ENCODE peak calls at places on chromosomes 11 and 22, in eight cellular contexts. P is HAP-1, Y is right lobe of liver, W is neuronal stem cell, U is PC-3, L is breast epithelium, N is colonic mucosa, J is pancreas. D is an unnamed sample. For H3K4me1, the result is how much of the 10 kb centered on the place peaks cover.

GRCh38 chr11:130588471-130588870 is 140.0 kb downstream of the ADAMTS15 start:
- DNase-seq in P (no peak), Y (no peak), W (no peak), U (peak), L (no peak), N (no peak), J (no peak), D (no peak)

GRCh38 chr11:105202844-105203548 is 63.4 kb upstream of the CARD18 start:
- DNase-seq in P (no peak), Y (no peak), W (no peak), U (peak), L (no peak), N (peak), J (no peak), D (no peak)

GRCh38 chr11:118406599-118407166 is 5.3 kb downstream of the ATP5MG start:
- DNase-seq in P (no peak), Y (no peak), W (no peak), U (no peak), L (no peak), N (no peak), J (no peak), D (peak)

GRCh38 chr22:50481440-50482106 is at the start of gene ADM2:
- DNase-seq in P (peak), Y (peak), W (peak), U (no peak), L (no peak), N (peak), J (peak), D (no peak)

GRCh38 chr11:66862559-66863037 is 5.7 kb downstream of the LRFN4 start:
- DNase-seq in P (no peak), Y (no peak), W (no peak), U (no peak), L (no peak), N (no peak), J (no peak), D (no peak)

GRCh38 chr11:96227244-96227643 is 115.8 kb downstream of the MAML2 start:
- DNase-seq in P (no peak), Y (no peak), W (no peak), U (no peak), L (no peak), N (no peak), J (no peak), D (no peak)

GRCh38 chr11:61564936-61565696 is 15.8 kb downstream of the SYT7 start:
- DNase-seq in P (no peak), Y (no peak), W (no peak), U (no peak), L (no peak), N (no peak), J (peak), D (no peak)

GRCh38 chr22:36383110-36383581 is 4.6 kb downstream of the MYH9 start:
- DNase-seq in P (no peak), Y (no peak), W (no peak), U (peak), L (peak), N (no peak), J (no peak), D (peak)

GRCh38 chr11:46332568-46333128 is 14.6 kb upstream of the DGKZ start:
- DNase-seq in P (no peak), Y (no peak), W (no peak), U (no peak), L (no peak), N (no peak), J (no peak), D (no peak)

GRCh38 chr22:30327864-30328345 is 1.2 kb upstream of the TBC1D10A start:
- DNase-seq in P (no peak), Y (no peak), W (no peak), U (peak), L (no peak), N (peak), J (no peak), D (no peak)

GRCh38 chr11:20355221-20356219 is 8.0 kb upstream of the HTATIP2 start:
- DNase-seq in P (peak), Y (no peak), W (no peak), U (peak), L (no peak), N (peak), J (no peak), D (peak)

GRCh38 chr22:43516996-43517635 is 105.3 kb downstream of the MPPED1 start:
- DNase-seq in P (no peak), Y (no peak), W (no peak), U (no peak), L (no peak), N (no peak), J (no peak), D (no peak)
- H3K4me1 ChIP-seq in P (under half), Y (under half), W (under half), U (under half), L (under half), N (under half), J (under half), D (under half)

DNA sequence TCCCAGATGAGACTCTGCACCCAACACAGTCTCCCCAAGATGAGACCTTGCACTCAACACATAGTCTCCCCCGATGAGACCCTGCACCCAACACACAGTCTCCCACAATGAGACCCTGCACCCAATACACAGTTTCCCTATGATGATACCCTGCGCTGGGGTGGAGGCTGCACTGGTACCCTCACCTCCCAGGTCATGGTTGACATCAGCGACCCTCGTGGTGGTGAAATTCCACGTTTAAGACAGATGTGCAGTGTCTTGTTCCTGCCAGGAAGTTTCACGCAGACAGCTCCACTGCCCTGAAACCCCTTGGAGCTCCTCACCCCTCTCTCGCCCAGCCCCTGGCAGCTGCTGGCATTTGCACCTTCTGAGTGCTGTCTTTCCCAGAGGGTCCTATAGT is 9.5 kb downstream of the MUC5AC start:
- DNase-seq in P (no peak), Y (no peak), W (no peak), U (no peak), L (no peak), N (no peak), J (no peak), D (no peak)
- H3K4me1 ChIP-seq in P (under half), Y (under half), W (under half), U (under half), L (under half), N (under half), J (under half), D (under half)

GRCh38 chr11:112051768-112052167 is 22.0 kb downstream of the PIH1D2 start:
- DNase-seq in P (no peak), Y (no peak), W (no peak), U (no peak), L (no peak), N (no peak), J (no peak), D (no peak)
- H3K4me1 ChIP-seq in P (under half), Y (under half), W (under half), U (under half), L (under half), N (under half), J (under half), D (under half)

GRCh38 chr11:57309106-57310059 is 15.4 kb downstream of the TNKS1BP1 start:
- DNase-seq in P (no peak), Y (no peak), W (no peak), U (no peak), L (no peak), N (no peak), J (no peak), D (no peak)
- H3K4me1 ChIP-seq in P (under half), Y (under half), W (under half), U (half or more), L (under half), N (under half), J (half or more), D (under half)

GRCh38 chr11:119693253-119693815 is 35.7 kb downstream of the NECTIN1 start:
- DNase-seq in P (no peak), Y (no peak), W (no peak), U (no peak), L (no peak), N (no peak), J (peak), D (no peak)

GRCh38 chr11:119691020-119691666 is 37.9 kb downstream of the NECTIN1 start:
- DNase-seq in P (no peak), Y (no peak), W (no peak), U (no peak), L (no peak), N (no peak), J (no peak), D (no peak)

GRCh38 chr11:119692547-119692834 is 36.5 kb downstream of the NECTIN1 start:
- DNase-seq in P (no peak), Y (no peak), W (no peak), U (no peak), L (no peak), N (no peak), J (no peak), D (no peak)

GRCh38 chr11:119694334-119694733 is 34.7 kb downstream of the NECTIN1 start:
- DNase-seq in P (no peak), Y (peak), W (no peak), U (no peak), L (no peak), N (peak), J (peak), D (no peak)

GRCh38 chr11:119691701-119692546 is 37.1 kb downstream of the NECTIN1 start:
- DNase-seq in P (no peak), Y (no peak), W (no peak), U (no peak), L (no peak), N (no peak), J (no peak), D (no peak)
- H3K4me1 ChIP-seq in P (under half), Y (under half), W (half or more), U (under half), L (under half), N (under half), J (under half), D (under half)

D was measured in SJCRH30.